ENCODE peak calls at places on chromosomes 2 and 18, in seven cellular contexts. C, G, M, N, F, E and L are unnamed samples.

GRCh38 chr2:225993430-225993829 is 593.9 kb downstream of the NYAP2 start:
- DNase-seq in C (no peak), G (no peak), M (no peak), N (no peak), F (no peak), E (peak; percentile 42), L (no peak)

GRCh38 chr2:111617299-111617803 is 266.6 kb downstream of the ANAPC1 start:
- DNase-seq in C (no peak), G (no peak), M (no peak), N (no peak), F (no peak), E (peak; percentile 50), L (no peak)

GRCh38 chr2:191302459-191303155 is 57.4 kb downstream of the MYO1B start:
- DNase-seq in C (peak; percentile 49), G (no peak), M (no peak), N (peak; percentile 26), F (no peak), E (no peak), L (no peak)

GRCh38 chr2:233421091-233421816 is 67.0 kb downstream of the DGKD start:
- DNase-seq in C (no peak), G (no peak), M (no peak), N (no peak), F (no peak), E (no peak), L (no peak)

GRCh38 chr18:39039828-39040227 is 1474.2 kb upstream of the CELF4 start:
- DNase-seq in C (no peak), G (no peak), M (no peak), N (no peak), F (no peak), E (no peak), L (no peak)

GRCh38 chr2:21939961-21940360 is 816.2 kb downstream of the TDRD15 start:
- DNase-seq in C (no peak), G (no peak), M (no peak), N (no peak), F (no peak), E (no peak), L (no peak)

GRCh38 chr2:75551434-75551833 is 9.3 kb downstream of the EVA1A start:
- DNase-seq in C (no peak), G (no peak), M (no peak), N (no peak), F (no peak), E (no peak), L (no peak)

GRCh38 chr2:37614061-37614802 is 57.2 kb downstream of the CDC42EP3 start:
- DNase-seq in C (no peak), G (no peak), M (no peak), N (peak; percentile 22), F (no peak), E (peak; percentile 89), L (no peak)

GRCh38 chr2:169365093-169365483 is 2.8 kb upstream of the LRP2 start:
- DNase-seq in C (peak; percentile 16), G (no peak), M (no peak), N (no peak), F (no peak), E (peak; percentile 10), L (no peak)

GRCh38 chr2:204691911-204692510 is 146.7 kb downstream of the PARD3B start:
- DNase-seq in C (peak; percentile 26), G (no peak), M (peak; percentile 42), N (peak; percentile 64), F (peak; percentile 58), E (peak; percentile 87), L (no peak)

GRCh38 chr2:115165529-115166109 is 723.2 kb downstream of the DPP10 start:
- DNase-seq in C (peak; percentile 54), G (no peak), M (no peak), N (no peak), F (peak; percentile 35), E (peak; percentile 14), L (no peak)

GRCh38 chr2:118145806-118146205 is 57.5 kb downstream of the INSIG2 start:
- DNase-seq in C (no peak), G (no peak), M (no peak), N (no peak), F (no peak), E (no peak), L (no peak)

GRCh38 chr2:207775471-207775870 is 5.8 kb upstream of the FZD5 start:
- DNase-seq in C (no peak), G (no peak), M (no peak), N (no peak), F (no peak), E (no peak), L (no peak)

GRCh38 chr18:63161032-63161727 is 158.4 kb downstream of the BCL2 start:
- DNase-seq in C (no peak), G (no peak), M (no peak), N (no peak), F (no peak), E (no peak), L (no peak)

GRCh38 chr2:69762513-69763494 is 20.9 kb downstream of the ANXA4 start:
- DNase-seq in C (no peak), G (peak; percentile 10), M (no peak), N (no peak), F (no peak), E (no peak), L (peak; percentile 67)

GRCh38 chr2:213451542-213452256 is 167.4 kb downstream of the SPAG16 start:
- DNase-seq in C (no peak), G (no peak), M (no peak), N (peak; percentile 19), F (peak; percentile 82), E (no peak), L (no peak)

GRCh38 chr2:169366066-169366465 is 3.7 kb upstream of the LRP2 start:
- DNase-seq in C (no peak), G (no peak), M (no peak), N (no peak), F (no peak), E (peak; percentile 6), L (no peak)

GRCh38 chr2:118242216-118242615 is 153.9 kb downstream of the INSIG2 start:
- DNase-seq in C (no peak), G (no peak), M (no peak), N (no peak), F (no peak), E (peak; percentile 29), L (no peak)

GRCh38 chr18:13372405-13372995 is 153.9 kb downstream of the LDLRAD4 start:
- DNase-seq in C (no peak), G (no peak), M (no peak), N (no peak), F (no peak), E (no peak), L (no peak)

GRCh38 chr2:178076130-178076529 is 3.6 kb upstream of the PDE11A start:
- DNase-seq in C (no peak), G (no peak), M (no peak), N (no peak), F (no peak), E (no peak), L (no peak)

GRCh38 chr18:57135705-57136104 is 11.2 kb upstream of the BOD1L2 start:
- DNase-seq in C (no peak), G (no peak), M (no peak), N (no peak), F (no peak), E (no peak), L (no peak)

GRCh38 chr2:98465456-98466201 is 21.0 kb downstream of the INPP4A start:
- DNase-seq in C (peak; percentile 93), G (no peak), M (no peak), N (peak; percentile 79), F (peak; percentile 79), E (peak; percentile 67), L (no peak)

GRCh38 chr18:13374468-13375301 is 156.1 kb downstream of the LDLRAD4 start:
- DNase-seq in C (no peak), G (no peak), M (no peak), N (no peak), F (no peak), E (no peak), L (peak; percentile 62)

GRCh38 chr2:43315482-43315881 is 89.1 kb upstream of the ZFP36L2 start:
- DNase-seq in C (no peak), G (no peak), M (no peak), N (no peak), F (no peak), E (no peak), L (no peak)

GRCh38 chr18:61901334-61901986 is 8.7 kb upstream of the RNF152 start:
- DNase-seq in C (peak; percentile 69), G (no peak), M (no peak), N (peak; percentile 11), F (peak; percentile 56), E (peak; percentile 54), L (no peak)

GRCh38 chr2:241502281-241502680 is 6.1 kb downstream of the STK25 start:
- DNase-seq in C (no peak), G (no peak), M (no peak), N (no peak), F (no peak), E (no peak), L (no peak)

GRCh38 chr2:224915126-224915525 is 127.1 kb downstream of the DOCK10 start:
- DNase-seq in C (no peak), G (no peak), M (no peak), N (no peak), F (no peak), E (no peak), L (no peak)

GRCh38 chr2:67825476-67825875 is 237.3 kb downstream of the C1D start:
- DNase-seq in C (peak; percentile 10), G (no peak), M (no peak), N (no peak), F (no peak), E (peak; percentile 56), L (no peak)

GRCh38 chr2:2229898-2230817 is 100.9 kb downstream of the MYT1L start:
- DNase-seq in C (peak; percentile 2), G (no peak), M (no peak), N (peak; percentile 70), F (no peak), E (peak; percentile 3), L (no peak)

GRCh38 chr2:134453973-134454372 is 200.1 kb downstream of the MGAT5 start:
- DNase-seq in C (no peak), G (no peak), M (no peak), N (no peak), F (no peak), E (no peak), L (no peak)